ENCODE peak calls at places on chromosomes 16 and 17, in seven cellular contexts. N, B, K, V, S, F and G are unnamed samples.

GRCh38 chr17:3944485-3945388 is 19.5 kb downstream of the ATP2A3 start:
- DNase-seq in B (peak), N (no peak), S (peak), F (no peak), V (peak), K (peak), G (peak)

GRCh38 chr17:59761385-59762021 is 54.0 kb downstream of the VMP1 start:
- DNase-seq in K (no peak), V (no peak), N (no peak), B (no peak), S (peak), F (no peak), G (no peak)

GRCh38 chr17:19485800-19486340 is 47.8 kb upstream of the SLC47A1 start:
- DNase-seq in N (no peak), S (no peak), K (no peak), B (no peak), V (no peak), F (no peak), G (no peak)

GRCh38 chr17:81956607-81957589 is 4.1 kb downstream of the NOTUM start:
- DNase-seq in K (no peak), F (no peak), B (no peak), V (no peak), S (no peak), N (no peak), G (no peak)

GRCh38 chr16:81623365-81624102 is 155.6 kb upstream of the PLCG2 start:
- DNase-seq in N (no peak), B (peak), V (peak), S (peak), K (no peak), F (no peak), G (peak)

GRCh38 chr17:17667231-17667630 is 14.0 kb upstream of the RAI1 start:
- DNase-seq in S (no peak), K (no peak), N (no peak), F (no peak), B (no peak), V (no peak), G (no peak)

GRCh38 chr16:12896562-12896961 is 4.8 kb upstream of the SHISA9 start:
- DNase-seq in F (no peak), V (no peak), S (no peak), K (no peak), N (no peak), B (no peak), G (peak)

GRCh38 chr17:38942641-38943040 is 17.2 kb downstream of the LASP1NB start:
- DNase-seq in K (no peak), V (no peak), N (no peak), F (no peak), B (no peak), S (no peak), G (no peak)

GRCh38 chr16:66020061-66020460 is 346.4 kb upstream of the CDH5 start:
- DNase-seq in K (no peak), S (peak), B (no peak), F (no peak), V (no peak), N (no peak), G (no peak)

GRCh38 chr16:89320717-89321501 is 103.4 kb downstream of the ZNF778 start:
- DNase-seq in K (peak), F (no peak), S (peak), B (peak), N (no peak), V (peak), G (no peak)

GRCh38 chr16:55253987-55254386 is 70.0 kb upstream of the IRX6 start:
- DNase-seq in N (no peak), B (no peak), S (no peak), V (no peak), K (no peak), F (no peak), G (no peak)

GRCh38 chr16:3142327-3142726 is 7.5 kb downstream of the ZNF213 start:
- DNase-seq in B (no peak), K (no peak), N (no peak), F (no peak), S (no peak), V (no peak), G (no peak)

GRCh38 chr17:61799812-61800484 is 63.4 kb downstream of the BRIP1 start:
- DNase-seq in B (no peak), N (no peak), V (no peak), F (no peak), S (no peak), K (no peak), G (no peak)

GRCh38 chr17:82228842-82229685 is at the start of gene SLC16A3:
- DNase-seq in B (peak), S (peak), V (peak), K (no peak), F (no peak), N (no peak), G (peak)

DNA sequence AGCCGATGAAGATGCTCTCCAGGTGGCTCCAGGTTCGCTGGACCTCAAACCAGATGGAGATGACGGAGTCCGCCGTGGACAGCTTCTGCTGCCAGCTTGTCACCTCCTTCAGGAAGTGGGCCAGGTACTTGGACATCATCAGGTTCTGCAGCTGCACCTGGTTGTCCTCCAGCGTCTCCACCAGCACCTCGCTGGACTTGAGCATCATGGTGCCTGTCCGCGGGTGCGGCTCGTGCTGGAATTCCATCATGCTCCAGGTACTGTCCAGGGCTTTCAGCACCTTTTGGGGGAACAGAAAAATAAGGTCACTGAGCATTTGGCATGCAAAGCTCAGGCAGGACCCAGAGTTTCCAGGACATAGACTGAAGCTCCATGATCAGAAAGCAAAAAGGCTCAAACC is 69.7 kb downstream of the DNAH17 start:
- DNase-seq in N (no peak), V (no peak), K (no peak), S (no peak), F (no peak), B (no peak), G (no peak)
- TF ChIP-seq POLR2A in N (no peak), V (no peak), K (no peak), S (no peak), F (no peak), B (no peak), G (no peak)

GRCh38 chr17:42798383-42799380 is at the start of the genes CNTD1 and COA3:
- DNase-seq in S (peak), B (peak), V (peak), N (peak), F (peak), K (peak), G (peak)
- TF ChIP-seq POLR2A in S (no peak), B (no peak), V (peak), N (no peak), F (no peak), K (no peak), G (peak)

GRCh38 chr17:28598799-28599310 is at the start of gene SPAG5:
- DNase-seq in S (peak), F (peak), B (peak), N (peak), V (peak), K (peak), G (peak)

GRCh38 chr17:28598389-28598788 is 436 bp downstream of the SPAG5 start:
- DNase-seq in K (no peak), N (no peak), S (no peak), V (no peak), B (no peak), F (no peak), G (no peak)

GRCh38 chr17:28597606-28598383 is 1.0 kb downstream of the SPAG5 start:
- DNase-seq in B (no peak), F (no peak), S (no peak), N (no peak), K (no peak), V (no peak), G (no peak)

GRCh38 chr17:28599311-28600184 is 723 bp upstream of the SPAG5 start:
- DNase-seq in F (no peak), V (peak), S (peak), K (peak), N (peak), B (peak), G (peak)
- TF ChIP-seq POLR2A in F (no peak), V (peak), S (peak), K (no peak), N (no peak), B (no peak), G (peak)

GRCh38 chr17:9644910-9645751 is at the start of gene USP43:
- DNase-seq in B (peak), K (no peak), F (peak), S (no peak), V (peak), N (peak), G (peak)

GRCh38 chr17:9647014-9647413 is 1.7 kb downstream of the USP43 start:
- DNase-seq in F (peak), S (no peak), B (no peak), K (no peak), V (no peak), N (no peak), G (no peak)

GRCh38 chr17:9648521-9649110 is 3.3 kb downstream of the USP43 start:
- DNase-seq in F (peak), K (no peak), V (no peak), B (no peak), S (no peak), N (no peak), G (no peak)

GRCh38 chr17:9645858-9646555 is 690 bp downstream of the USP43 start:
- DNase-seq in S (no peak), V (peak), F (peak), N (peak), B (peak), K (no peak), G (peak)

GRCh38 chr17:9646556-9646905 is 1.2 kb downstream of the USP43 start:
- DNase-seq in K (no peak), B (no peak), V (no peak), F (peak), S (no peak), N (no peak), G (no peak)
- TF ChIP-seq POLR2A in K (no peak), B (no peak), V (no peak), F (no peak), S (no peak), N (no peak), G (no peak)

GRCh38 chr17:7281953-7282751 is 634 bp downstream of the SLC2A4 start:
- DNase-seq in S (no peak), V (no peak), B (no peak), N (no peak), F (no peak), K (peak), G (peak)

GRCh38 chr17:7280519-7281073 is 922 bp upstream of the SLC2A4 start:
- DNase-seq in K (peak), S (peak), N (peak), F (peak), B (peak), V (peak), G (peak)

GRCh38 chr17:7279453-7279852 is 2.1 kb upstream of the SLC2A4 start:
- DNase-seq in F (no peak), B (no peak), S (no peak), N (no peak), V (no peak), K (no peak), G (no peak)

GRCh38 chr17:7282752-7283321 is 1.3 kb downstream of the SLC2A4 start:
- DNase-seq in V (no peak), B (no peak), S (no peak), K (no peak), N (no peak), F (no peak), G (peak)

GRCh38 chr17:7281074-7281952 is at the start of gene SLC2A4:
- DNase-seq in S (peak), V (peak), N (peak), B (peak), F (peak), K (peak), G (peak)
- TF ChIP-seq POLR2A in S (peak), V (peak), N (no peak), B (no peak), F (no peak), K (no peak), G (peak)

DNA sequence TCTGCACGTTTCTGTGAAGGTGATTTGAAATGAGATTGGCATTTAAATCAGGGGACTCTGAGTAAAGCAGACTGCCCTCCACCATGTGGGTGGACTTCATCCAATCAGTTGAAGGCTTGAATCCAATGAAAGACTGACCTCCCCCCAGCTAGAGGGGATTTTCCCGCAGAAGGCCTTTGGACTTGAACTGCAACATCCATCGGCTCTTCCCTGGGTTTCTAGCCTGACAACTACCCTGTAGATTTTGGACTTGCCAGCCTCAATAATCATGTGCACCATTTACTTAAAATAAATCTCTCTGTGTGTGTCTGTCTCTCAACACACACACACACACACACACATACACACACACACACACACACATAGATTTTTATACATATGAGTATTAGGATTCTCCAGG is 23.9 kb upstream of the CNEP1R1 start:
- DNase-seq in N (no peak), B (no peak), V (no peak), K (no peak), S (no peak), F (no peak), G (no peak)
- TF ChIP-seq POLR2A in N (no peak), B (no peak), V (no peak), K (no peak), S (no peak), F (no peak), G (no peak)